ENCODE peak calls at places on chromosomes 4 and X, in nine cellular contexts. U, H, K, M, N, A, V, Q and F are unnamed samples.

GRCh38 chr4:66736593-66736992 is 808.7 kb downstream of the CENPC start:
- DNase-seq in U (no peak), H (peak), K (peak), M (peak), N (no peak), A (no peak), V (no peak), Q (no peak), F (no peak)

GRCh38 chrX:141301017-141301416 is 58.7 kb upstream of the SPANXC start:
- DNase-seq in U (no peak), H (no peak), K (no peak), M (no peak), N (no peak), A (no peak), V (no peak), Q (no peak), F (no peak)

GRCh38 chr4:153159728-153160221 is 44.5 kb upstream of the TRIM2 start:
- DNase-seq in U (no peak), H (no peak), K (no peak), M (no peak), N (no peak), A (no peak), V (no peak), Q (no peak), F (no peak)

GRCh38 chrX:120213438-120214265 is 37.0 kb upstream of the ZBTB33 start:
- DNase-seq in U (peak), H (peak), K (peak), M (peak), N (peak), A (peak), V (peak), Q (peak), F (peak)

GRCh38 chr4:186942745-186943606 is 219.3 kb upstream of the FAT1 start:
- DNase-seq in U (no peak), H (no peak), K (no peak), M (no peak), N (peak), A (no peak), V (no peak), Q (no peak), F (no peak)

GRCh38 chr4:2560167-2560566 is 23.7 kb downstream of the FAM193A start:
- DNase-seq in U (no peak), H (no peak), K (no peak), M (no peak), N (no peak), A (no peak), V (no peak), Q (no peak), F (no peak)

GRCh38 chr4:183384983-183385382 is 59.5 kb upstream of the CDKN2AIP start:
- DNase-seq in U (no peak), H (no peak), K (no peak), M (no peak), N (no peak), A (no peak), V (no peak), Q (no peak), F (no peak)

GRCh38 chr4:38109370-38109769 is 149.2 kb downstream of the PTTG2 start:
- DNase-seq in U (no peak), H (no peak), K (no peak), M (no peak), N (no peak), A (no peak), V (no peak), Q (no peak), F (no peak)

GRCh38 chr4:12724520-12724919 is 759.6 kb downstream of the RAB28 start:
- DNase-seq in U (no peak), H (no peak), K (no peak), M (no peak), N (peak), A (no peak), V (no peak), Q (no peak), F (no peak)

GRCh38 chr4:122894802-122895201 is 27.6 kb downstream of the NUDT6 start:
- DNase-seq in U (no peak), H (no peak), K (no peak), M (no peak), N (peak), A (peak), V (no peak), Q (no peak), F (no peak)

GRCh38 chrX:12721042-12721441 is 70.2 kb upstream of the PRPS2 start:
- DNase-seq in U (no peak), H (no peak), K (no peak), M (peak), N (no peak), A (peak), V (peak), Q (peak), F (no peak)

GRCh38 chrX:144791298-144791697 is 456.0 kb upstream of the SPANXN1 start:
- DNase-seq in U (no peak), H (no peak), K (no peak), M (no peak), N (no peak), A (no peak), V (no peak), Q (no peak), F (no peak)

GRCh38 chr4:110770353-110770752 is 147.5 kb upstream of the PITX2 start:
- DNase-seq in U (no peak), H (no peak), K (no peak), M (no peak), N (no peak), A (no peak), V (no peak), Q (no peak), F (no peak)

GRCh38 chrX:17032351-17032750 is 85.9 kb downstream of the REPS2 start:
- DNase-seq in U (peak), H (no peak), K (no peak), M (no peak), N (no peak), A (peak), V (no peak), Q (no peak), F (peak)

GRCh38 chr4:5793514-5793913 is 82.5 kb downstream of the EVC start:
- DNase-seq in U (no peak), H (no peak), K (no peak), M (no peak), N (no peak), A (no peak), V (peak), Q (no peak), F (no peak)

GRCh38 chr4:120225527-120225926 is 158.9 kb upstream of the MAD2L1 start:
- DNase-seq in U (no peak), H (no peak), K (no peak), M (no peak), N (no peak), A (no peak), V (no peak), Q (no peak), F (no peak)

GRCh38 chr4:153146031-153146430 is 58.2 kb upstream of the TRIM2 start:
- DNase-seq in U (no peak), H (no peak), K (no peak), M (no peak), N (no peak), A (no peak), V (no peak), Q (no peak), F (no peak)

GRCh38 chr4:126777649-126778048 is 855.1 kb upstream of the INTU start:
- DNase-seq in U (no peak), H (no peak), K (no peak), M (no peak), N (no peak), A (no peak), V (no peak), Q (no peak), F (no peak)

GRCh38 chrX:53281321-53281822 is at the start of gene IQSEC2:
- DNase-seq in U (peak), H (peak), K (peak), M (no peak), N (no peak), A (peak), V (peak), Q (peak), F (no peak)